ENCODE peak calls at places on chromosomes 4 and X, in six cellular contexts. One of them, this sample, is unnamed.

GRCh38 chr4:113053883-113054282 is 4.4 kb downstream of the ANK2 start:
- DNase-seq in uterus: no peak
- DNase-seq in heart right ventricle: no peak
- DNase-seq in psoas muscle: no peak
- DNase-seq in right lobe of liver: no peak
- DNase-seq in stomach: no peak
- DNase-seq in this sample: no peak

GRCh38 chrX:45907776-45908175 is 637.4 kb downstream of the ZNF674 start:
- DNase-seq in uterus: no peak
- DNase-seq in heart right ventricle: no peak
- DNase-seq in psoas muscle: no peak
- DNase-seq in right lobe of liver: no peak
- DNase-seq in stomach: no peak
- DNase-seq in this sample: no peak

GRCh38 chr4:163048447-163048846 is 118.2 kb downstream of the NAF1 start:
- DNase-seq in uterus: no peak
- DNase-seq in heart right ventricle: no peak
- DNase-seq in psoas muscle: no peak
- DNase-seq in right lobe of liver: no peak
- DNase-seq in stomach: peak; percentile 26
- DNase-seq in this sample: no peak

GRCh38 chr4:185654311-185654710 is 119.0 kb upstream of the PDLIM3 start:
- DNase-seq in uterus: no peak
- DNase-seq in heart right ventricle: no peak
- DNase-seq in psoas muscle: no peak
- DNase-seq in right lobe of liver: no peak
- DNase-seq in stomach: no peak
- DNase-seq in this sample: no peak

GRCh38 chr4:8516061-8516573 is 64.1 kb upstream of the GPR78 start:
- DNase-seq in uterus: no peak
- DNase-seq in heart right ventricle: no peak
- DNase-seq in psoas muscle: no peak
- DNase-seq in right lobe of liver: no peak
- DNase-seq in stomach: no peak
- DNase-seq in this sample: no peak

GRCh38 chr4:6917445-6918241 is 8.0 kb downstream of the TBC1D14 start:
- DNase-seq in uterus: peak; percentile 40
- DNase-seq in heart right ventricle: peak; percentile 50
- DNase-seq in psoas muscle: peak; percentile 83
- DNase-seq in right lobe of liver: peak; percentile 81
- DNase-seq in stomach: peak; percentile 96
- DNase-seq in this sample: no peak

GRCh38 chr4:89754531-89754930 is 82.4 kb downstream of the SNCA start:
- DNase-seq in uterus: no peak
- DNase-seq in heart right ventricle: no peak
- DNase-seq in psoas muscle: no peak
- DNase-seq in right lobe of liver: no peak
- DNase-seq in stomach: no peak
- DNase-seq in this sample: no peak

GRCh38 chr4:186719925-186720694 is 3.5 kb downstream of the FAT1 start:
- DNase-seq in uterus: no peak
- DNase-seq in heart right ventricle: no peak
- DNase-seq in psoas muscle: no peak
- DNase-seq in right lobe of liver: no peak
- DNase-seq in stomach: no peak
- DNase-seq in this sample: no peak

GRCh38 chrX:130130990-130131389 is 20.7 kb upstream of the ELF4 start:
- DNase-seq in uterus: no peak
- DNase-seq in heart right ventricle: no peak
- DNase-seq in psoas muscle: no peak
- DNase-seq in right lobe of liver: no peak
- DNase-seq in stomach: no peak
- DNase-seq in this sample: no peak
- H3K36me3 ChIP-seq in uterus: no peaks in the 10 kb centered on the region
- H3K36me3 ChIP-seq in heart right ventricle: peaks cover 96% of the 10 kb centered on the region
- H3K36me3 ChIP-seq in psoas muscle: peaks cover 10% of the 10 kb centered on the region
- H3K36me3 ChIP-seq in right lobe of liver: peaks cover 4% of the 10 kb centered on the region
- H3K36me3 ChIP-seq in stomach: peaks cover 79% of the 10 kb centered on the region
- H3K36me3 ChIP-seq in this sample: peaks cover 1% of the 10 kb centered on the region

GRCh38 chr4:1250921-1251772 is 2.2 kb upstream of the CTBP1 start:
- DNase-seq in uterus: no peak
- DNase-seq in heart right ventricle: no peak
- DNase-seq in psoas muscle: peak; percentile 46
- DNase-seq in right lobe of liver: no peak
- DNase-seq in stomach: no peak
- DNase-seq in this sample: no peak
- H3K4me3 ChIP-seq in uterus: no peak overlapping the region
- H3K4me3 ChIP-seq in heart right ventricle: no peak overlapping the region
- H3K4me3 ChIP-seq in psoas muscle: no peak overlapping the region
- H3K4me3 ChIP-seq in right lobe of liver: no peak overlapping the region
- H3K4me3 ChIP-seq in stomach: no peak overlapping the region
- H3K4me3 ChIP-seq in this sample: no peak overlapping the region

DNA sequence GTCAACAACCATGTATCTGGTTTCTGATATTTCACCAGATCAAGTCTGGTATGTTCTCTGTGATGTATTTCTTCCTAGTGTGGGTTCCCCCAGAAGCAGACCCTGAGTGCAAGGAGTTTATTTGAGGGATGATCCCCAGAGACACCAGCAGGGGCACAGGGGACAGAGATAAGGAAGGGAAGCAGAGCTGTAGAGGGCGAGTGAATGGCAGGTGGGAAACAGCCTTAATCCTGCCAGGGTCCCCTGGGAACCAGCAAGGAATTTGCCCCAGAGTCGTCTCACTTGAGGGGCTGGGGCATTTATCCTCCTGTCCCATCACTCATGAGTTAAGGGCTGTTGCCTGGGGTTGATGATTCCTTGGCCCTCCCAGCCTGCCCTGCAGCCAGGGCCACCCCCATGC is 206.4 kb upstream of the BCOR start:
- DNase-seq in uterus: no peak
- DNase-seq in heart right ventricle: no peak
- DNase-seq in psoas muscle: no peak
- DNase-seq in right lobe of liver: no peak
- DNase-seq in stomach: no peak
- DNase-seq in this sample: no peak
- TF ChIP-seq CTCF in uterus: no peak
- TF ChIP-seq CTCF in heart right ventricle: no peak
- TF ChIP-seq CTCF in psoas muscle: no peak
- TF ChIP-seq CTCF in right lobe of liver: no peak
- TF ChIP-seq CTCF in stomach: no peak
- TF ChIP-seq CTCF in this sample: no peak

GRCh38 chr4:39451423-39452023 is 7.2 kb downstream of the RPL9 start:
- DNase-seq in uterus: no peak
- DNase-seq in heart right ventricle: no peak
- DNase-seq in psoas muscle: no peak
- DNase-seq in right lobe of liver: no peak
- DNase-seq in stomach: no peak
- DNase-seq in this sample: no peak

GRCh38 chr4:39453738-39454137 is 5.0 kb downstream of the RPL9 start:
- DNase-seq in uterus: no peak
- DNase-seq in heart right ventricle: no peak
- DNase-seq in psoas muscle: no peak
- DNase-seq in right lobe of liver: no peak
- DNase-seq in stomach: no peak
- DNase-seq in this sample: no peak

GRCh38 chr4:39452860-39453587 is 5.7 kb downstream of the RPL9 start:
- DNase-seq in uterus: no peak
- DNase-seq in heart right ventricle: no peak
- DNase-seq in psoas muscle: no peak
- DNase-seq in right lobe of liver: no peak
- DNase-seq in stomach: no peak
- DNase-seq in this sample: no peak

GRCh38 chr4:39450618-39451017 is 8.1 kb downstream of the RPL9 start:
- DNase-seq in uterus: no peak
- DNase-seq in heart right ventricle: no peak
- DNase-seq in psoas muscle: no peak
- DNase-seq in right lobe of liver: no peak
- DNase-seq in stomach: no peak
- DNase-seq in this sample: no peak

DNA sequence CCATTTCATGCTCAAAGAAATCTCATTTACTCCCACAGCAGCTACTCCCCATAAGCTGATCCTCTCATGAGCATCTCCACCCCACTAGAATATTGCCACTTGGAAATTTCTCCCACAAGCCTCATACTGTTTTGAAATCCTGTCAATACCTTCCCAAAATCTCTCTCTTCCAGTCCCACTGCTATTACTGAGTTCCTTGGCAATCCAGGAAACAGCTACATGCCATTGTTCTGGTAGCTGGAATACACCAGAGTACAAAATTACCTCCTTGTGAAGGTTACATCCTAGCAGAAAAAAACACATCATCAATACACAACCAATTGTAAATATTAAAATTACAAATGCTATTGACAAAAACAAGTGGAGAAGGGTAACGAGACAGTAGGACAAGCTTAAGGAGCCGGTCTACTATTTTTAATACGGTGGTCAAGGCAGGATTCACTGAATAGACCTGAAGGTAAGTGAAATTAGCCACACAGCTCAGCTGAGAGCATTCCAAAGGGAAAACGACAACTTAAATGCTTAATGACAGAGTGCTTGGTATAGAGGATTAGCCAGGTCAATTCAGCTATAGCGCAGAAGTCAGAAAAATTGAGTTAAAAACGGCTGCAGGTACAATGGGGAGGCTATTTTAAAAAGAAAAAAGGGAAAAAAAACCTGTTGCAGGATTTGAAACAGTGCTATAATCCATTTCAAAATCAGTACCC is 6.4 kb downstream of the RPL9 start:
- DNase-seq in uterus: no peak
- DNase-seq in heart right ventricle: no peak
- DNase-seq in psoas muscle: no peak
- DNase-seq in right lobe of liver: no peak
- DNase-seq in stomach: no peak
- DNase-seq in this sample: no peak
- H3K36me3 ChIP-seq in uterus: no peaks in the 10 kb centered on the region
- H3K36me3 ChIP-seq in heart right ventricle: peaks cover 89% of the 10 kb centered on the region
- H3K36me3 ChIP-seq in psoas muscle: peaks cover 14% of the 10 kb centered on the region
- H3K36me3 ChIP-seq in right lobe of liver: peaks cover 44% of the 10 kb centered on the region
- H3K36me3 ChIP-seq in stomach: peaks cover 78% of the 10 kb centered on the region
- H3K36me3 ChIP-seq in this sample: peaks cover 12% of the 10 kb centered on the region

GRCh38 chr4:118352843-118353373 is at the start of gene PRSS12:
- DNase-seq in uterus: peak; percentile 22
- DNase-seq in heart right ventricle: peak; percentile 10
- DNase-seq in psoas muscle: peak; percentile 72
- DNase-seq in right lobe of liver: peak; percentile 68
- DNase-seq in stomach: peak; percentile 77
- DNase-seq in this sample: no peak
- H3K4me3 ChIP-seq in uterus: no peak within 1 kb of the TSS
- H3K4me3 ChIP-seq in heart right ventricle: peak within 1 kb of the TSS; percentile 21
- H3K4me3 ChIP-seq in psoas muscle: peak within 1 kb of the TSS; percentile 62
- H3K4me3 ChIP-seq in right lobe of liver: peak within 1 kb of the TSS; percentile 44
- H3K4me3 ChIP-seq in stomach: peak within 1 kb of the TSS; percentile 60
- H3K4me3 ChIP-seq in this sample: peak within 1 kb of the TSS; percentile 73

GRCh38 chr4:41213563-41214157 is 682 bp downstream of the APBB2 start:
- DNase-seq in uterus: peak; percentile 40
- DNase-seq in heart right ventricle: peak; percentile 28
- DNase-seq in psoas muscle: peak; percentile 57
- DNase-seq in right lobe of liver: peak; percentile 57
- DNase-seq in stomach: no peak
- DNase-seq in this sample: no peak
- TF ChIP-seq CTCF in uterus: no peak
- TF ChIP-seq CTCF in heart right ventricle: no peak
- TF ChIP-seq CTCF in psoas muscle: no peak
- TF ChIP-seq CTCF in right lobe of liver: no peak
- TF ChIP-seq CTCF in stomach: no peak
- TF ChIP-seq CTCF in this sample: no peak

GRCh38 chr4:75786938-75787337 is 62.6 kb downstream of the USO1 start:
- DNase-seq in uterus: no peak
- DNase-seq in heart right ventricle: no peak
- DNase-seq in psoas muscle: no peak
- DNase-seq in right lobe of liver: no peak
- DNase-seq in stomach: no peak
- DNase-seq in this sample: no peak

GRCh38 chr4:75781328-75781727 is 57.0 kb downstream of the USO1 start:
- DNase-seq in uterus: no peak
- DNase-seq in heart right ventricle: no peak
- DNase-seq in psoas muscle: no peak
- DNase-seq in right lobe of liver: no peak
- DNase-seq in stomach: no peak
- DNase-seq in this sample: no peak

GRCh38 chr4:75790024-75790423 is 65.6 kb downstream of the USO1 start:
- DNase-seq in uterus: no peak
- DNase-seq in heart right ventricle: no peak
- DNase-seq in psoas muscle: no peak
- DNase-seq in right lobe of liver: no peak
- DNase-seq in stomach: no peak
- DNase-seq in this sample: no peak

DNA sequence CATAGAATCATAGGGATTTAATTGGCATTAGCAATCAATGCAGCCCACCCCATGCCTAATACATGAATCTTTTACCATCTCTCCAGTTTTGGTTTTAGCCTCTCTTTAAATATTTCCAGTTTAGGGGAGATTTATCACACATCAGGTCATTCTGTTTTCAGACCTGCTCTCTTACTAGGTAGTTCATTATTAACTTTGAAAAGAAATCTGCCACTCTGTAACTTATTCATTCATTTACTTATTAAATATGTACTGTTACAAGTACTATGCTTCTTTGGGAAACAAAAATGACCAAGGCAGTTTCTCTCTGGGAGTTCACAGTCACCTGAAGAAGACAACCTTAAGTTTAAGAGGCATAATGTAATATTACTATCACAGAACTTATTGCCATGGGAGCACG is 62.1 kb downstream of the USO1 start:
- DNase-seq in uterus: no peak
- DNase-seq in heart right ventricle: no peak
- DNase-seq in psoas muscle: no peak
- DNase-seq in right lobe of liver: no peak
- DNase-seq in stomach: no peak
- DNase-seq in this sample: no peak
- H3K36me3 ChIP-seq in uterus: no peaks in the 10 kb centered on the region
- H3K36me3 ChIP-seq in heart right ventricle: peaks cover 100% of the 10 kb centered on the region
- H3K36me3 ChIP-seq in psoas muscle: no peaks in the 10 kb centered on the region
- H3K36me3 ChIP-seq in right lobe of liver: peaks cover 34% of the 10 kb centered on the region
- H3K36me3 ChIP-seq in stomach: peaks cover 90% of the 10 kb centered on the region
- H3K36me3 ChIP-seq in this sample: peaks cover 3% of the 10 kb centered on the region

This sample was measured in BJ.